ENCODE peak calls at places on chromosomes 3 and 15, in nine cellular contexts. D is cardiac muscle cell, X is gastrocnemius medialis, M is NB4, T is esophagus squamous epithelium, B is prostate gland, C is OCI-LY7, Y is A549, L is H9. W is an unnamed sample.

GRCh38 chr15:25762015-25762662 is 101.0 kb downstream of the ATP10A start:
- DNase-seq in D (no peak), X (no peak), M (peak; percentile 46), T (no peak), B (no peak), C (no peak), Y (no peak), L (no peak), W (no peak)

GRCh38 chr3:129505341-129505740 is 23.1 kb upstream of the RHO start:
- DNase-seq in D (no peak), X (no peak), M (no peak), T (no peak), B (no peak), C (no peak), Y (no peak), L (no peak), W (no peak)

GRCh38 chr15:69643971-69644370 is 191.4 kb downstream of the RPLP1 start:
- DNase-seq in D (no peak), X (no peak), M (no peak), T (no peak), B (no peak), C (no peak), Y (no peak), L (no peak), W (no peak)

GRCh38 chr3:126129408-126129891 is 45.5 kb upstream of the SLC41A3 start:
- DNase-seq in D (no peak), X (peak; percentile 2), M (no peak), T (no peak), B (no peak), C (no peak), Y (no peak), L (peak; percentile 23), W (no peak)

GRCh38 chr3:23916152-23916885 is 471 bp downstream of the NKIRAS1 start:
- DNase-seq in D (no peak), X (no peak), M (no peak), T (no peak), B (no peak), C (no peak), Y (no peak), L (no peak), W (no peak)

GRCh38 chr3:71987828-71988227 is 202.9 kb upstream of the PROK2 start:
- DNase-seq in D (no peak), X (no peak), M (peak; percentile 83), T (no peak), B (no peak), C (no peak), Y (no peak), L (no peak), W (peak; percentile 20)

GRCh38 chr3:13686332-13686731 is 137.4 kb downstream of the FBLN2 start:
- DNase-seq in D (no peak), X (no peak), M (no peak), T (no peak), B (no peak), C (no peak), Y (no peak), L (no peak), W (no peak)

GRCh38 chr3:171883257-171883892 is 40.2 kb downstream of the TMEM212 start:
- DNase-seq in D (no peak), X (no peak), M (no peak), T (no peak), B (no peak), C (no peak), Y (peak; percentile 70), L (no peak), W (no peak)

GRCh38 chr15:73352082-73352481 is 16.7 kb downstream of the HCN4 start:
- DNase-seq in D (no peak), X (no peak), M (no peak), T (no peak), B (no peak), C (no peak), Y (no peak), L (no peak), W (no peak)

GRCh38 chr15:74326759-74327158 is 40.7 kb downstream of the CYP11A1 start:
- DNase-seq in D (no peak), X (no peak), M (no peak), T (no peak), B (no peak), C (no peak), Y (no peak), L (no peak), W (no peak)

GRCh38 chr3:11536132-11536935 is 107.4 kb downstream of the VGLL4 start:
- DNase-seq in D (peak; percentile 51), X (no peak), M (no peak), T (no peak), B (no peak), C (no peak), Y (no peak), L (no peak), W (no peak)

GRCh38 chr3:119352235-119352634 is 58.1 kb downstream of the ARHGAP31 start:
- DNase-seq in D (no peak), X (no peak), M (peak; percentile 75), T (no peak), B (no peak), C (peak; percentile 72), Y (no peak), L (no peak), W (no peak)

GRCh38 chr3:49716691-49717538 is 2.6 kb downstream of the AMIGO3 start:
- DNase-seq in D (no peak), X (no peak), M (no peak), T (no peak), B (no peak), C (no peak), Y (no peak), L (peak; percentile 25), W (no peak)

GRCh38 chr3:121834079-121834730 is 655 bp downstream of the IQCB1 start:
- DNase-seq in D (peak; percentile 26), X (no peak), M (peak; percentile 25), T (no peak), B (no peak), C (peak; percentile 37), Y (no peak), L (no peak), W (peak; percentile 38)

GRCh38 chr3:121839962-121840361 is 5.0 kb downstream of the EAF2 start:
- DNase-seq in D (no peak), X (no peak), M (no peak), T (no peak), B (no peak), C (no peak), Y (no peak), L (no peak), W (no peak)

GRCh38 chr3:121834734-121835709 is at the start of the genes EAF2 and IQCB1:
- DNase-seq in D (peak; percentile 97), X (peak; percentile 92), M (peak; percentile 98), T (peak; percentile 83), B (peak; percentile 97), C (peak; percentile 98), Y (peak; percentile 97), L (peak; percentile 95), W (peak; percentile 97)
- TF ChIP-seq CTCF in D (no peak), X (no peak), M (no peak), T (no peak), B (no peak), C (peak; percentile 21), Y (no peak), L (no peak), W (peak; percentile 9)

GRCh38 chr3:20154928-20155327 is 31.1 kb downstream of the SGO1 start:
- DNase-seq in D (no peak), X (no peak), M (no peak), T (no peak), B (no peak), C (no peak), Y (peak; percentile 2), L (no peak), W (peak; percentile 11)
- TF ChIP-seq CTCF in D (no peak), X (no peak), M (no peak), T (no peak), B (no peak), C (no peak), Y (no peak), L (peak; percentile 32), W (no peak)

DNA sequence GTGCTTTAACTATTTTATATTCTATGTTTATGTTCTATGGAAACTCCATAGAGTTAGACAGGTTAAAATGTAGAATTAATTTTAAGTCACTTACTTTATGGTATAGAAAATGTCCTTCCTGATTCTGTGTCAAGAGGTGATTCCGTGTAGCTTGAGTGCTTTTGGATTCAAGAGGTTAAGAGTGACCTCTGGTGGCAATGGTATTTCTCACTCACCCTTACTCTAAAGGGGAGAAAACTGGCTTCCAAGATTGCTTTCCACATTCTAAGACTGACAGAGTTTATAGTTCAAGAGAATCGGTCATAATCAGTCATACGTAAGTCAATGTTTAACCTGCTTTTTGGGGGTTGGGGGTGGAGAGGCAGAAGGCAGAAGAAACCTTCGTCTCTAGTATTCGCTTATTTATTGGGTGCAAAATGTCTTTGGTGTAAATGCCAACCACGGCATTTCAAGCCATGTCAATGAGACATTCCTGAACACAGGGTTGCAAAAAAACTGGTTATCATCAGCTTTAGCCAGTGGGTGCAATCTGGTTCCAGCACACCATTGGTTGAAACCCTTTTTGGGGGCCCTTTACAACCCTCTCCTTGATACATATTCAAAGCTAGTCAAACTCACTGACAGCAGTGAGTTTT is 92.0 kb upstream of the VGLL3 start:
- DNase-seq in D (peak; percentile 67), X (no peak), M (peak; percentile 54), T (no peak), B (peak; percentile 50), C (peak; percentile 14), Y (peak; percentile 81), L (peak; percentile 29), W (peak; percentile 75)
- TF ChIP-seq CTCF in D (peak; percentile 73), X (no peak), M (peak; percentile 45), T (peak; percentile 50), B (no peak), C (peak; percentile 73), Y (peak; percentile 84), L (peak; percentile 86), W (peak; percentile 82)

GRCh38 chr3:122859021-122859805 is 64.3 kb downstream of the SLC49A4 start:
- DNase-seq in D (no peak), X (no peak), M (no peak), T (no peak), B (no peak), C (no peak), Y (no peak), L (no peak), W (no peak)

GRCh38 chr3:122857019-122857418 is 62.1 kb downstream of the SLC49A4 start:
- DNase-seq in D (no peak), X (no peak), M (no peak), T (no peak), B (no peak), C (no peak), Y (no peak), L (no peak), W (no peak)

GRCh38 chr3:122858373-122858772 is 63.5 kb downstream of the SLC49A4 start:
- DNase-seq in D (no peak), X (no peak), M (peak; percentile 29), T (no peak), B (no peak), C (peak; percentile 19), Y (peak; percentile 40), L (no peak), W (no peak)
- TF ChIP-seq CTCF in D (peak; percentile 47), X (no peak), M (no peak), T (no peak), B (no peak), C (peak; percentile 77), Y (peak; percentile 58), L (peak; percentile 50), W (peak; percentile 48)

GRCh38 chr15:47340576-47340920 is 376.8 kb upstream of the SEMA6D start:
- DNase-seq in D (no peak), X (no peak), M (no peak), T (no peak), B (no peak), C (no peak), Y (no peak), L (no peak), W (no peak)
- TF ChIP-seq CTCF in D (no peak), X (no peak), M (no peak), T (no peak), B (no peak), C (no peak), Y (no peak), L (no peak), W (no peak)

GRCh38 chr3:121836069-121836468 is 1.1 kb downstream of the EAF2 start:
- DNase-seq in D (no peak), X (no peak), M (peak; percentile 57), T (no peak), B (no peak), C (peak; percentile 55), Y (no peak), L (no peak), W (no peak)
- TF ChIP-seq CTCF in D (no peak), X (no peak), M (no peak), T (no peak), B (no peak), C (no peak), Y (no peak), L (no peak), W (no peak)

W was measured in neural progenitor cell.